ENCODE peak calls at places on chromosomes 5 and 9, in four cellular contexts. One of them, this sample, is unnamed.

GRCh38 chr9:126429190-126429589 is 102.6 kb downstream of the MVB12B start:
- DNase-seq in HepG2: no peak
- DNase-seq in H1: no peak
- DNase-seq in K562: no peak
- DNase-seq in this sample: no peak

GRCh38 chr9:133803028-133803585 is 65.0 kb upstream of the SARDH start:
- DNase-seq in HepG2: no peak
- DNase-seq in H1: no peak
- DNase-seq in K562: no peak
- DNase-seq in this sample: no peak

GRCh38 chr5:136639616-136640015 is 274.3 kb upstream of the TRPC7 start:
- DNase-seq in HepG2: no peak
- DNase-seq in H1: no peak
- DNase-seq in K562: no peak
- DNase-seq in this sample: no peak

GRCh38 chr5:135437796-135438560 is 9.2 kb downstream of the DCANP1 start:
- DNase-seq in HepG2: peak; percentile 34
- DNase-seq in H1: peak; percentile 41
- DNase-seq in K562: peak; percentile 45
- DNase-seq in this sample: no peak

GRCh38 chr9:86974421-86974820 is 27.1 kb upstream of the GAS1 start:
- DNase-seq in HepG2: no peak
- DNase-seq in H1: no peak
- DNase-seq in K562: peak; percentile 2
- DNase-seq in this sample: no peak

GRCh38 chr9:109035684-109036423 is 22.6 kb upstream of the CTNNAL1 start:
- DNase-seq in HepG2: peak; percentile 90
- DNase-seq in H1: no peak
- DNase-seq in K562: no peak
- DNase-seq in this sample: no peak

GRCh38 chr9:88960632-88961031 is 30.6 kb upstream of the S1PR3 start:
- DNase-seq in HepG2: no peak
- DNase-seq in H1: no peak
- DNase-seq in K562: no peak
- DNase-seq in this sample: no peak

GRCh38 chr9:70262948-70263347 is 4.2 kb downstream of the SMC5 start:
- DNase-seq in HepG2: no peak
- DNase-seq in H1: no peak
- DNase-seq in K562: no peak
- DNase-seq in this sample: no peak

GRCh38 chr9:115864581-115864980 is 289.0 kb upstream of the PAPPA start:
- DNase-seq in HepG2: no peak
- DNase-seq in H1: no peak
- DNase-seq in K562: no peak
- DNase-seq in this sample: no peak

GRCh38 chr5:159444441-159445082 is 114.3 kb upstream of the IL12B start:
- DNase-seq in HepG2: peak; percentile 48
- DNase-seq in H1: no peak
- DNase-seq in K562: peak; percentile 30
- DNase-seq in this sample: no peak

GRCh38 chr9:123597926-123598556 is 242.0 kb downstream of the CRB2 start:
- DNase-seq in HepG2: peak; percentile 23
- DNase-seq in H1: peak; percentile 42
- DNase-seq in K562: no peak
- DNase-seq in this sample: no peak

GRCh38 chr9:98997580-98997979 is 53.9 kb downstream of the COL15A1 start:
- DNase-seq in HepG2: no peak
- DNase-seq in H1: no peak
- DNase-seq in K562: no peak
- DNase-seq in this sample: no peak

GRCh38 chr9:135513351-135513846 is 7.8 kb upstream of the LCN1 start:
- DNase-seq in HepG2: no peak
- DNase-seq in H1: peak; percentile 22
- DNase-seq in K562: no peak
- DNase-seq in this sample: peak; percentile 3

GRCh38 chr5:135186662-135187522 is 152.9 kb upstream of the PITX1 start:
- DNase-seq in HepG2: no peak
- DNase-seq in H1: peak; percentile 34
- DNase-seq in K562: peak; percentile 78
- DNase-seq in this sample: no peak

GRCh38 chr9:96567203-96567700 is 52.4 kb downstream of the CDC14B start:
- DNase-seq in HepG2: no peak
- DNase-seq in H1: no peak
- DNase-seq in K562: no peak
- DNase-seq in this sample: no peak

GRCh38 chr5:82396871-82397514 is 118.8 kb upstream of the RPS23 start:
- DNase-seq in HepG2: peak; percentile 92
- DNase-seq in H1: no peak
- DNase-seq in K562: peak; percentile 78
- DNase-seq in this sample: no peak

DNA sequence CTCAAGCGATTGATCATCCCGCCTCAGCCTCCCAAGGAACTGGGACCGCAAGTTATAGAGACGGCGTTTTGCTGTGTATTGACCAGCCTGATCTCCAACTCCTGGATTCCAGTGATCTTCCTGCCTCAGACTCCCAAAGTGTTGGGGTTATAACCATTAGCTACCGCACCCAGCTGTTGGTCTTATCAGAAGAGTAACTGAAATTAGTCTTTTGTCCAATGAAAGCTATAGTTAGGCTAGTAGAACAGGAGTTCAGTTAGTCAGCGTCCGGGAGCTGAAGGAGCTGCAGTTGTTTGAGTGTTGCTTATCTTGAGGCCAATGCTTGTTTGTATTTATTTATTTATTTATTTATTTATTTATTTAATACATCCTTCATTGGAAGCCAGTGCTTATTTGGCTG is 3.2 kb upstream of the MIGA2 start:
- DNase-seq in HepG2: no peak
- DNase-seq in H1: no peak
- DNase-seq in K562: peak; percentile 69
- DNase-seq in this sample: no peak
- TF ChIP-seq ATF2 in HepG2: no peak
- TF ChIP-seq ATF2 in H1: no peak
- TF ChIP-seq ATF2 in K562: no peak
- TF ChIP-seq ATF2 in this sample: no peak

GRCh38 chr9:107484117-107484723 is 5.3 kb downstream of the KLF4 start:
- DNase-seq in HepG2: peak; percentile 68
- DNase-seq in H1: no peak
- DNase-seq in K562: peak; percentile 56
- DNase-seq in this sample: peak; percentile 19
- TF ChIP-seq JUN in HepG2: no peak
- TF ChIP-seq JUN in H1: no peak
- TF ChIP-seq JUN in K562: no peak
- TF ChIP-seq JUN in this sample: no peak

GRCh38 chr9:27654629-27655285 is 81.5 kb upstream of the C9orf72 start:
- DNase-seq in HepG2: no peak
- DNase-seq in H1: no peak
- DNase-seq in K562: no peak
- DNase-seq in this sample: no peak

GRCh38 chr9:27653246-27653645 is 80.0 kb upstream of the C9orf72 start:
- DNase-seq in HepG2: no peak
- DNase-seq in H1: no peak
- DNase-seq in K562: no peak
- DNase-seq in this sample: no peak

GRCh38 chr9:27660148-27660547 is 86.9 kb upstream of the C9orf72 start:
- DNase-seq in HepG2: no peak
- DNase-seq in H1: no peak
- DNase-seq in K562: no peak
- DNase-seq in this sample: no peak

DNA sequence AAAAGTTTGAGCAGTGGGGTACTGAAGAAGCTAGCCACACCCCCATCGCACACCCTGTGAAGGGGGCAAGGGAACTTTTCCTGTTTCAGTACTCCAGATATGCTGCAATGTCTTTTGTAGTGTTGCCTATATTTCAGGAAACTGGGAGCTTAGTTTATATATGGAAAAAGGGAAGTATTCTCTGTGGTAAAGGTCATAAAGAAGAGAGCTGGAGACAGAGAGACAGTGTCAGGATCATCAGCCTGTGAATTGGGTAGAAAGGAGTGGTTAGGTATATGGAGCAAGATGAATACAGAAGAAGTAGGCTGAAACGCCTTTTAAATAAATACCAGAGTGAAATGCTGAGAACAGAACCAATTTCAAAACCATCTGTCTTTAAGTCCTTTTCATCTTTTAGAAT is 82.2 kb upstream of the C9orf72 start:
- DNase-seq in HepG2: no peak
- DNase-seq in H1: no peak
- DNase-seq in K562: no peak
- DNase-seq in this sample: no peak
- TF ChIP-seq ATF2 in HepG2: no peak
- TF ChIP-seq ATF2 in H1: no peak
- TF ChIP-seq ATF2 in K562: no peak
- TF ChIP-seq ATF2 in this sample: no peak

GRCh38 chr9:93093081-93093448 is 3.0 kb upstream of the CARD19 start:
- DNase-seq in HepG2: no peak
- DNase-seq in H1: no peak
- DNase-seq in K562: no peak
- DNase-seq in this sample: no peak

GRCh38 chr9:93094294-93095204 is 1.5 kb upstream of the CARD19 start:
- DNase-seq in HepG2: no peak
- DNase-seq in H1: no peak
- DNase-seq in K562: no peak
- DNase-seq in this sample: no peak

GRCh38 chr9:93095205-93096130 is 549 bp upstream of the CARD19 start:
- DNase-seq in HepG2: peak; percentile 95
- DNase-seq in H1: peak; percentile 87
- DNase-seq in K562: peak; percentile 99
- DNase-seq in this sample: peak; percentile 100

GRCh38 chr9:93092171-93092991 is 3.6 kb upstream of the CARD19 start:
- DNase-seq in HepG2: no peak
- DNase-seq in H1: no peak
- DNase-seq in K562: no peak
- DNase-seq in this sample: peak; percentile 9

GRCh38 chr9:93093449-93094293 is 2.3 kb upstream of the CARD19 start:
- DNase-seq in HepG2: no peak
- DNase-seq in H1: no peak
- DNase-seq in K562: peak; percentile 63
- DNase-seq in this sample: peak; percentile 6
- TF ChIP-seq JUN in HepG2: no peak
- TF ChIP-seq JUN in H1: no peak
- TF ChIP-seq JUN in K562: no peak
- TF ChIP-seq JUN in this sample: no peak

This sample was measured in WTC11.